ENCODE peak calls at places on chromosomes 16 and 17, in nine cellular contexts. K, R, X, I, N, D, Y, C and J are unnamed samples.

GRCh38 chr16:52964290-52964689 is 88.4 kb downstream of the CHD9NB start:
- DNase-seq in K (no peak), R (no peak), X (no peak), I (no peak), N (no peak), D (no peak), Y (no peak), C (no peak), J (no peak)

GRCh38 chr16:67555795-67556212 is 6.5 kb upstream of the CTCF start:
- DNase-seq in K (no peak), R (no peak), X (no peak), I (no peak), N (no peak), D (peak), Y (peak), C (peak), J (no peak)

GRCh38 chr17:8420041-8420934 is 15.4 kb upstream of the NDEL1 start:
- DNase-seq in K (peak), R (peak), X (peak), I (no peak), N (no peak), D (peak), Y (peak), C (peak), J (no peak)

GRCh38 chr16:68778551-68779231 is 41.6 kb downstream of the CDH1 start:
- DNase-seq in K (peak), R (peak), X (no peak), I (peak), N (no peak), D (no peak), Y (no peak), C (peak), J (no peak)

GRCh38 chr17:4340914-4341615 is 25.4 kb downstream of the UBE2G1 start:
- DNase-seq in K (no peak), R (no peak), X (no peak), I (no peak), N (no peak), D (no peak), Y (no peak), C (no peak), J (no peak)

GRCh38 chr17:74569392-74570003 is 2.2 kb upstream of the CD300H start:
- DNase-seq in K (peak), R (peak), X (no peak), I (no peak), N (peak), D (peak), Y (peak), C (peak), J (peak)

GRCh38 chr17:27647755-27648154 is 16.8 kb downstream of the LGALS9 start:
- DNase-seq in K (peak), R (peak), X (peak), I (no peak), N (no peak), D (no peak), Y (no peak), C (no peak), J (no peak)

GRCh38 chr17:7912927-7913524 is 3.1 kb downstream of the RNF227 start:
- DNase-seq in K (no peak), R (peak), X (no peak), I (peak), N (no peak), D (peak), Y (peak), C (peak), J (no peak)

GRCh38 chr17:56819431-56820145 is 14.1 kb downstream of the C17orf67 start:
- DNase-seq in K (peak), R (peak), X (no peak), I (peak), N (no peak), D (peak), Y (peak), C (peak), J (no peak)

GRCh38 chr17:20073056-20073979 is 64.2 kb downstream of the SPECC1 start:
- DNase-seq in K (peak), R (peak), X (peak), I (no peak), N (peak), D (peak), Y (peak), C (peak), J (no peak)

GRCh38 chr16:87295661-87296531 is 21.3 kb downstream of the C16orf95 start:
- DNase-seq in K (no peak), R (peak), X (no peak), I (no peak), N (no peak), D (no peak), Y (no peak), C (no peak), J (peak)

GRCh38 chr16:4601317-4602186 is 13.1 kb downstream of the UBALD1 start:
- DNase-seq in K (no peak), R (no peak), X (no peak), I (peak), N (peak), D (peak), Y (no peak), C (no peak), J (no peak)

GRCh38 chr17:50148226-50149098 is 2.0 kb downstream of the PPP1R9B start:
- DNase-seq in K (peak), R (peak), X (peak), I (peak), N (peak), D (no peak), Y (no peak), C (no peak), J (peak)

GRCh38 chr16:74700206-74701040 is at the start of gene MLKL:
- DNase-seq in K (peak), R (peak), X (peak), I (peak), N (peak), D (peak), Y (no peak), C (peak), J (no peak)

GRCh38 chr16:53816211-53816610 is 112.3 kb downstream of the FTO start:
- DNase-seq in K (no peak), R (no peak), X (no peak), I (no peak), N (no peak), D (peak), Y (no peak), C (peak), J (no peak)

DNA sequence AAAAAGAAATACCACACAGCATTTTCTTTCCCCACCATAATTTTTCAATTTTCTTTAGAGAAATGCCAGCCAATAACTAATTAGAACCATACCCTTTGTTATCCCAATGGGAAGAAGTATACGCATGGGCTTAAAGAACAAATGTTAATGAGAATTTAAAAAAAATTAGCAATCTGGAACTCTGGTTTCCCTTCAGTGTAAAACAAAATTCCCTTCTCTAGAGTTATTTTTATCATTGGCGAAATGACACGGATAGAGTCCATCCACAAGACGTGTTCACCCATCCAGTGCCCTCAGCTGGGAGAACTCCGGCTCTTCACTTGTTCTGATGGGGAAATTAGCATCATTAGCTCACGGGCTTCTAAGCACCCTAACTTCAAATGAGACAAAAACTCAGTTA is 3.3 kb downstream of the NXN start:
- DNase-seq in K (no peak), R (no peak), X (peak), I (no peak), N (no peak), D (no peak), Y (no peak), C (no peak), J (no peak)
- H3K4me3 ChIP-seq in K (no peak), R (no peak), X (no peak), I (no peak), N (no peak), D (no peak), Y (no peak), C (peak), J (no peak)

DNA sequence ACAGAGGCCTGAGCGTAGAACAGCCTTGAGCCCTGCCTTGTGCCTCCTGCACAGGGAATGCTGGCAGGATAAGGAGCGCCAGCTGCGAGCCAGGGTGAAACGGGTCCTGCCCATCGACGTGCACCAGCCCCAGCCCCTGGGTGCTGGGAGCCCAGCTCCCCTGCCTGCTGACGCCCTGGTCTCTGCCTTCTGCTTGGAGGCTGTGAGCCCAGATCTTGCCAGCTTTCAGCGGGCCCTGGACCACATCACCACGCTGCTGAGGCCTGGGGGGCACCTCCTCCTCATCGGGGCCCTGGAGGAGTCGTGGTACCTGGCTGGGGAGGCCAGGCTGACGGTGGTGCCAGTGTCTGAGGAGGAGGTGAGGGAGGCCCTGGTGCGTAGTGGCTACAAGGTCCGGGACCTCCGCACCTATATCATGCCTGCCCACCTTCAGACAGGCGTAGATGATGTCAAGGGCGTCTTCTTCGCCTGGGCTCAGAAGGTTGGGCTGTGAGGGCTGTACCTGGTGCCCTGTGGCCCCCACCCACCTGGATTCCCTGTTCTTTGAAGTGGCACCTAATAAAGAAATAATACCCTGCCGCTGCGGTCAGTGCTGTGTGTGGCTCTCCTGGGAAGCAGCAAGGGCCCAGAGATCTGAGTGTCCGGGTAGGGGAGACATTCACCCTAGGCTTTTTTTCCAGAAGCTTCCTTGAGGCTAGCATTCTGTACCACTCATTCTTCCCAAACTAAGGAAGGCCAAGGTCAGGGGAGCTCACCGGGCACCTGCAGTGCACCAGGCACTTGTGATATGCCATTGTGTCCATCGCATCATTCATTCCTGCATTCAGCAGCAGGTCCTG is 1.9 kb downstream of the PNMT start:
- DNase-seq in K (no peak), R (no peak), X (peak), I (no peak), N (peak), D (no peak), Y (no peak), C (no peak), J (no peak)
- TF ChIP-seq CTCF in K (no peak), R (no peak), X (no peak), I (no peak), N (no peak), D (no peak), Y (no peak), C (no peak), J (no peak)

GRCh38 chr16:13018026-13018425 is 116.6 kb downstream of the SHISA9 start:
- DNase-seq in K (no peak), R (no peak), X (no peak), I (no peak), N (no peak), D (no peak), Y (no peak), C (no peak), J (no peak)

DNA sequence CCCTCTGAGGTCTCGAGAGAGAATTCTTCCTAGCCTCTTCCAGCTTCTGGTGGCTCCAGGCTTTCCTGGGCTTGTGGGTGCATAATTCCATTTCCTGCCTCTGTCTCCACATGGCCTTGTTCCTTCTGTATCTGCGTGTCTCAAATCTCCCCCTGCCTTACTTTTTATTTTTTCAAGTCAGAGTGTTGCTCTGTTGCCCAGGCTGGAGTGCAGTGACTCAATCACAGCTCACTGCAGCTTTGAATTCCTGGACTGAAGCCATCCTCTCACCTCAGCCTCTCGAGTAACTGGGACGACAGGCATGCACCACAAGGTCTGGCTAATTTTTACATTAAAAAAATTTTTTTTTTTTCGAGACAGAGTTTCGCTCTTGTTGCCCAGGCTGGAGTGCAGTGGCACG is 120.6 kb downstream of the SHISA9 start:
- DNase-seq in K (no peak), R (no peak), X (no peak), I (no peak), N (no peak), D (no peak), Y (peak), C (no peak), J (no peak)
- H3K4me3 ChIP-seq in K (no peak), R (no peak), X (no peak), I (no peak), N (no peak), D (no peak), Y (no peak), C (no peak), J (no peak)

GRCh38 chr17:29386760-29387159 is 3.4 kb upstream of the TAOK1 start:
- DNase-seq in K (no peak), R (no peak), X (no peak), I (no peak), N (no peak), D (no peak), Y (no peak), C (no peak), J (no peak)

GRCh38 chr17:29383687-29384086 is 6.5 kb upstream of the TAOK1 start:
- DNase-seq in K (no peak), R (no peak), X (no peak), I (no peak), N (no peak), D (no peak), Y (no peak), C (no peak), J (no peak)

GRCh38 chr17:29389994-29390855 is at the start of gene TAOK1:
- DNase-seq in K (peak), R (peak), X (peak), I (peak), N (peak), D (peak), Y (peak), C (peak), J (peak)

GRCh38 chr17:29388937-29389336 is 1.2 kb upstream of the TAOK1 start:
- DNase-seq in K (no peak), R (peak), X (no peak), I (no peak), N (no peak), D (no peak), Y (no peak), C (no peak), J (no peak)

GRCh38 chr17:29384901-29385300 is 5.3 kb upstream of the TAOK1 start:
- DNase-seq in K (no peak), R (no peak), X (no peak), I (no peak), N (no peak), D (no peak), Y (no peak), C (no peak), J (no peak)
- TF ChIP-seq CTCF in K (no peak), R (no peak), X (no peak), I (no peak), N (no peak), D (no peak), Y (no peak), C (no peak), J (peak)

DNA sequence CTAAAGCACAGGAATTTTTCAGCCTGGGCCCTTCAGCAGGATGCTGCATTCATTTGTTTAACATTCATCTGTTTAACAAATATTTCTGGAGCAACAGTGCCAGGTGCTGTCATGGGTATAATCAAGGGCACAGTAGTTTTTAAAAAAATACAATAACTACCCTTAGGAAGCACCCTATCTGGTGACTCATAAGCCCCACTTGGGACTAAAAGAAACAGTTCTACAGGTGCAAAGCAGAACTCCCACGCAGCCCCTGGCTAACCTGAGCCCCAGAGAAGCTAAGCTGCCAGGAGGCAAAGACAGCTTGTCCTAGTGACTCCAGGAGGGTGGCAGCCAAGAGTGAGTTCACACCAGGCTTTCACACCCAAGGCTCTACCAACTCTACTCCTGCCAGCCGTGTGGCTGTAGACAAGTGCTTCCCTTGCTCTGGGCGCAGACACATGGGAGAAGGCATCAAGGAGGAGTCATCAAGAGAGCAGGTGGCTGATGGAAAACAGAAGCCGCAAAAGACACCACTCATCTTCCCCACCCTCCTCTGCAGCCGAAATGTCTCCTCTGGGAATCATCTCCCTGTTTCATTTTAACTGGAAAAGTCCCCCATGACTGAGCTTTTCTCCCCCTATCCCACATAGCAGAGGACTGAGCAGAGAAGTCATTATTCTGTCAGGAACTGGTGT is 14.4 kb downstream of the CUEDC1 start:
- DNase-seq in K (no peak), R (no peak), X (no peak), I (no peak), N (peak), D (no peak), Y (no peak), C (peak), J (no peak)
- H3K4me3 ChIP-seq in K (no peak), R (no peak), X (no peak), I (no peak), N (no peak), D (no peak), Y (no peak), C (no peak), J (no peak)

GRCh38 chr16:85554791-85555548 is 58.2 kb upstream of the GSE1 start:
- DNase-seq in K (peak), R (peak), X (peak), I (peak), N (peak), D (peak), Y (peak), C (peak), J (peak)

GRCh38 chr16:85555549-85556455 is 57.3 kb upstream of the GSE1 start:
- DNase-seq in K (peak), R (peak), X (no peak), I (no peak), N (no peak), D (peak), Y (peak), C (peak), J (peak)

GRCh38 chr16:85552980-85553435 is 60.1 kb upstream of the GSE1 start:
- DNase-seq in K (no peak), R (no peak), X (no peak), I (no peak), N (no peak), D (no peak), Y (no peak), C (no peak), J (no peak)

GRCh38 chr16:85553436-85554113 is 59.5 kb upstream of the GSE1 start:
- DNase-seq in K (peak), R (peak), X (peak), I (no peak), N (peak), D (peak), Y (peak), C (peak), J (peak)

GRCh38 chr16:85554114-85554790 is 58.9 kb upstream of the GSE1 start:
- DNase-seq in K (peak), R (peak), X (no peak), I (peak), N (peak), D (peak), Y (peak), C (peak), J (peak)
- TF ChIP-seq CTCF in K (no peak), R (no peak), X (no peak), I (no peak), N (no peak), D (no peak), Y (no peak), C (no peak), J (no peak)

GRCh38 chr16:19840524-19841110 is 44.0 kb downstream of the GPRC5B start:
- DNase-seq in K (no peak), R (no peak), X (no peak), I (no peak), N (peak), D (no peak), Y (no peak), C (no peak), J (no peak)
- H3K4me3 ChIP-seq in K (no peak), R (no peak), X (no peak), I (no peak), N (peak), D (no peak), Y (no peak), C (no peak), J (no peak)

DNA sequence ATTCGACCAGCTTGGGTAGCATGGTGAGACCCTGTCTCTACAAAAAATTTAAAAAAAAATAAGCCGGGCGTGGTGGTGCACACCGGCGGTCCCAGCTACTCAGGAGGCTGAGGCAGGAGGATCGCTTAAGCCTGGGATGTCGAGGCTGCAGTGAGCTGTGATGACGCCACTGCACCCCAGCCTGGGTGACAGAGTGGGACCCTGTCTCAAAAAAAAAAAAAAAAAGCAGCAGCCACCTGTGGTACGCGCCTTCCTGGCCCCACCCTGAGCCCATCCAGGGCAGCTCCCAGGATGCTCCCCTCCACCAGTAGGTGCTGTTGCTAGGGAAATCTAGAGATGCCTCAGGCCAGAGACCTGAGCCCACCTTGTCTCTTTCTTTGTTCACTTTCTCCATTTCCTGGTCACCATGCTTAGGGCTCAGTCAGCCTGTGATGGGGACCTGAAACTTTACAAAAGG is 47.4 kb downstream of the TEKT5 start:
- DNase-seq in K (no peak), R (no peak), X (no peak), I (no peak), N (no peak), D (no peak), Y (no peak), C (no peak), J (no peak)
- TF ChIP-seq CTCF in K (no peak), R (no peak), X (no peak), I (no peak), N (no peak), D (no peak), Y (no peak), C (no peak), J (no peak)